ENCODE peak calls at places on chromosomes 1 and 21, in eight cellular contexts. One of them, this sample, is unnamed.

GRCh38 chr1:235722858-235723257 is 73.3 kb upstream of the GNG4 start:
- DNase-seq in cardiac muscle cell: no peak
- DNase-seq in heart left ventricle: no peak
- DNase-seq in body of pancreas: no peak
- DNase-seq in thoracic aorta: no peak
- DNase-seq in IMR-90: no peak
- DNase-seq in GM23338: no peak
- DNase-seq in coronary artery: no peak
- DNase-seq in this sample: no peak

GRCh38 chr1:185645686-185646085 is 88.5 kb upstream of the HMCN1 start:
- DNase-seq in cardiac muscle cell: no peak
- DNase-seq in heart left ventricle: no peak
- DNase-seq in body of pancreas: no peak
- DNase-seq in thoracic aorta: no peak
- DNase-seq in IMR-90: peak; percentile 2
- DNase-seq in GM23338: no peak
- DNase-seq in coronary artery: no peak
- DNase-seq in this sample: no peak

GRCh38 chr1:14095001-14095400 is 395.0 kb downstream of the PRDM2 start:
- DNase-seq in cardiac muscle cell: peak; percentile 46
- DNase-seq in heart left ventricle: no peak
- DNase-seq in body of pancreas: no peak
- DNase-seq in thoracic aorta: no peak
- DNase-seq in IMR-90: no peak
- DNase-seq in GM23338: peak; percentile 81
- DNase-seq in coronary artery: no peak
- DNase-seq in this sample: no peak

GRCh38 chr1:217393901-217394300 is 237.0 kb downstream of the GPATCH2 start:
- DNase-seq in cardiac muscle cell: peak; percentile 58
- DNase-seq in heart left ventricle: no peak
- DNase-seq in body of pancreas: no peak
- DNase-seq in thoracic aorta: no peak
- DNase-seq in IMR-90: no peak
- DNase-seq in GM23338: peak; percentile 30
- DNase-seq in coronary artery: no peak
- DNase-seq in this sample: no peak

GRCh38 chr1:157307491-157307890 is 169.3 kb upstream of the ETV3 start:
- DNase-seq in cardiac muscle cell: no peak
- DNase-seq in heart left ventricle: no peak
- DNase-seq in body of pancreas: no peak
- DNase-seq in thoracic aorta: no peak
- DNase-seq in IMR-90: no peak
- DNase-seq in GM23338: no peak
- DNase-seq in coronary artery: peak; percentile 46
- DNase-seq in this sample: no peak

GRCh38 chr1:208646431-208646830 is 402.2 kb upstream of the PLXNA2 start:
- DNase-seq in cardiac muscle cell: no peak
- DNase-seq in heart left ventricle: no peak
- DNase-seq in body of pancreas: no peak
- DNase-seq in thoracic aorta: no peak
- DNase-seq in IMR-90: no peak
- DNase-seq in GM23338: no peak
- DNase-seq in coronary artery: no peak
- DNase-seq in this sample: no peak

GRCh38 chr1:178490967-178491366 is 5.8 kb downstream of the CLEC20A start:
- DNase-seq in cardiac muscle cell: no peak
- DNase-seq in heart left ventricle: no peak
- DNase-seq in body of pancreas: no peak
- DNase-seq in thoracic aorta: no peak
- DNase-seq in IMR-90: no peak
- DNase-seq in GM23338: no peak
- DNase-seq in coronary artery: no peak
- DNase-seq in this sample: no peak

GRCh38 chr1:85278853-85279314 is 2.5 kb upstream of the BCL10 start:
- DNase-seq in cardiac muscle cell: no peak
- DNase-seq in heart left ventricle: no peak
- DNase-seq in body of pancreas: no peak
- DNase-seq in thoracic aorta: peak; percentile 32
- DNase-seq in IMR-90: peak; percentile 98
- DNase-seq in GM23338: no peak
- DNase-seq in coronary artery: no peak
- DNase-seq in this sample: no peak

GRCh38 chr21:30443226-30443625 is 3.2 kb downstream of the KRTAP15-1 start:
- DNase-seq in cardiac muscle cell: no peak
- DNase-seq in heart left ventricle: no peak
- DNase-seq in body of pancreas: no peak
- DNase-seq in thoracic aorta: no peak
- DNase-seq in IMR-90: no peak
- DNase-seq in GM23338: no peak
- DNase-seq in coronary artery: no peak
- DNase-seq in this sample: no peak

GRCh38 chr1:1307261-1307907 is 346 bp downstream of the ACAP3 start:
- DNase-seq in cardiac muscle cell: peak; percentile 23
- DNase-seq in heart left ventricle: peak; percentile 73
- DNase-seq in body of pancreas: peak; percentile 50
- DNase-seq in thoracic aorta: no peak
- DNase-seq in IMR-90: no peak
- DNase-seq in GM23338: no peak
- DNase-seq in coronary artery: no peak
- DNase-seq in this sample: no peak

GRCh38 chr1:93595266-93595665 is 86.4 kb downstream of the BCAR3 start:
- DNase-seq in cardiac muscle cell: no peak
- DNase-seq in heart left ventricle: no peak
- DNase-seq in body of pancreas: no peak
- DNase-seq in thoracic aorta: no peak
- DNase-seq in IMR-90: peak; percentile 57
- DNase-seq in GM23338: no peak
- DNase-seq in coronary artery: no peak
- DNase-seq in this sample: no peak

GRCh38 chr1:6538958-6539357 is 15.4 kb downstream of the NOL9 start:
- DNase-seq in cardiac muscle cell: no peak
- DNase-seq in heart left ventricle: no peak
- DNase-seq in body of pancreas: no peak
- DNase-seq in thoracic aorta: no peak
- DNase-seq in IMR-90: peak; percentile 83
- DNase-seq in GM23338: no peak
- DNase-seq in coronary artery: no peak
- DNase-seq in this sample: no peak

GRCh38 chr1:67685558-67686271 is 714 bp downstream of the GADD45A start:
- DNase-seq in cardiac muscle cell: peak; percentile 47
- DNase-seq in heart left ventricle: peak; percentile 74
- DNase-seq in body of pancreas: peak; percentile 59
- DNase-seq in thoracic aorta: no peak
- DNase-seq in IMR-90: no peak
- DNase-seq in GM23338: peak; percentile 68
- DNase-seq in coronary artery: peak; percentile 79
- DNase-seq in this sample: peak; percentile 30

GRCh38 chr1:155166373-155167165 is 6.5 kb downstream of the KRTCAP2 start:
- DNase-seq in cardiac muscle cell: no peak
- DNase-seq in heart left ventricle: peak; percentile 90
- DNase-seq in body of pancreas: no peak
- DNase-seq in thoracic aorta: no peak
- DNase-seq in IMR-90: no peak
- DNase-seq in GM23338: peak; percentile 88
- DNase-seq in coronary artery: peak; percentile 72
- DNase-seq in this sample: peak; percentile 84

GRCh38 chr1:7580923-7581753 is 190.0 kb upstream of the VAMP3 start:
- DNase-seq in cardiac muscle cell: no peak
- DNase-seq in heart left ventricle: peak; percentile 31
- DNase-seq in body of pancreas: no peak
- DNase-seq in thoracic aorta: no peak
- DNase-seq in IMR-90: no peak
- DNase-seq in GM23338: no peak
- DNase-seq in coronary artery: no peak
- DNase-seq in this sample: no peak

GRCh38 chr21:26194811-26195251 is 24.3 kb upstream of the APP start:
- DNase-seq in cardiac muscle cell: no peak
- DNase-seq in heart left ventricle: no peak
- DNase-seq in body of pancreas: no peak
- DNase-seq in thoracic aorta: no peak
- DNase-seq in IMR-90: peak; percentile 16
- DNase-seq in GM23338: no peak
- DNase-seq in coronary artery: no peak
- DNase-seq in this sample: no peak

DNA sequence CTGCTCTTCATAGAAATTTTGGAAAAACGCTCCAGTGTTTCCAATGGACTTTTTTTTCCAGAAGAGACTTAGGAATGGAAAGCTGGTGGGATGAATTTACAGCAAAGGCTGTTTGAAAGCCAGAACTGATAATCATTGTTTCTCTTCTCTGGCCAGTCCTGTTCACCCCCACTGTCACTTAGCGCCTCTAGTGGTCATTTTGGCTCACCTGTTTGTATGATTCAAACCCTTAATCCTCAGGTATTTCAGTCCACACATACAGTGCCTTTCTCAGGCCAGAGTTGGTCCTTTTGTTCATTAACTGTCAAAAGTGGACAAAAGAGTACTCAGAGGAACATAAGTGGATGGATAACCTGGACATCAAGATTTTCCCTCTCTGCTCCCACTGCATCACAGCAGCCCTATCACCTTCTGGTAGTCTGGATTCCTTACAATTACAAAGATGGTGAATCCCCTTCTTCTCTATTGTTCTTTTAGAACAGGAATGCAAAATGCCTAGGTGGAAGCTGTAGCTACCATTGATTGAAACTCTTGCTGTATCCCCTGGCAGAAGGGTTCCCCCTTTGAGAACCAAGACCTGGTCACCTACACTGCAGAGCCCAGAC is 177.6 kb upstream of the OLFM3 start:
- DNase-seq in cardiac muscle cell: no peak
- DNase-seq in heart left ventricle: no peak
- DNase-seq in body of pancreas: no peak
- DNase-seq in thoracic aorta: no peak
- DNase-seq in IMR-90: no peak
- DNase-seq in GM23338: peak; percentile 74
- DNase-seq in coronary artery: no peak
- DNase-seq in this sample: peak; percentile 17
- TF ChIP-seq CTCF in cardiac muscle cell: no peak
- TF ChIP-seq CTCF in heart left ventricle: no peak
- TF ChIP-seq CTCF in body of pancreas: peak; percentile 26
- TF ChIP-seq CTCF in thoracic aorta: no peak
- TF ChIP-seq CTCF in IMR-90: no peak
- TF ChIP-seq CTCF in GM23338: peak; percentile 90
- TF ChIP-seq CTCF in coronary artery: no peak
- TF ChIP-seq CTCF in this sample: peak; percentile 50

GRCh38 chr1:150514260-150514659 is 1.3 kb upstream of the FALEC start:
- DNase-seq in cardiac muscle cell: no peak
- DNase-seq in heart left ventricle: no peak
- DNase-seq in body of pancreas: no peak
- DNase-seq in thoracic aorta: no peak
- DNase-seq in IMR-90: no peak
- DNase-seq in GM23338: no peak
- DNase-seq in coronary artery: no peak
- DNase-seq in this sample: no peak

GRCh38 chr1:150511985-150512660 is 3.4 kb upstream of the FALEC start:
- DNase-seq in cardiac muscle cell: no peak
- DNase-seq in heart left ventricle: no peak
- DNase-seq in body of pancreas: no peak
- DNase-seq in thoracic aorta: no peak
- DNase-seq in IMR-90: no peak
- DNase-seq in GM23338: no peak
- DNase-seq in coronary artery: no peak
- DNase-seq in this sample: no peak

GRCh38 chr1:150514913-150515327 is 632 bp upstream of the FALEC start:
- DNase-seq in cardiac muscle cell: no peak
- DNase-seq in heart left ventricle: no peak
- DNase-seq in body of pancreas: no peak
- DNase-seq in thoracic aorta: no peak
- DNase-seq in IMR-90: no peak
- DNase-seq in GM23338: peak; percentile 72
- DNase-seq in coronary artery: no peak
- DNase-seq in this sample: no peak

GRCh38 chr1:150512846-150513245 is 2.7 kb upstream of the FALEC start:
- DNase-seq in cardiac muscle cell: no peak
- DNase-seq in heart left ventricle: no peak
- DNase-seq in body of pancreas: no peak
- DNase-seq in thoracic aorta: no peak
- DNase-seq in IMR-90: no peak
- DNase-seq in GM23338: no peak
- DNase-seq in coronary artery: no peak
- DNase-seq in this sample: no peak

GRCh38 chr1:150513275-150513885 is 2.2 kb upstream of the FALEC start:
- DNase-seq in cardiac muscle cell: no peak
- DNase-seq in heart left ventricle: no peak
- DNase-seq in body of pancreas: no peak
- DNase-seq in thoracic aorta: no peak
- DNase-seq in IMR-90: no peak
- DNase-seq in GM23338: no peak
- DNase-seq in coronary artery: no peak
- DNase-seq in this sample: no peak
- TF ChIP-seq CTCF in cardiac muscle cell: no peak
- TF ChIP-seq CTCF in heart left ventricle: no peak
- TF ChIP-seq CTCF in body of pancreas: no peak
- TF ChIP-seq CTCF in thoracic aorta: no peak
- TF ChIP-seq CTCF in IMR-90: no peak
- TF ChIP-seq CTCF in GM23338: no peak
- TF ChIP-seq CTCF in coronary artery: no peak
- TF ChIP-seq CTCF in this sample: no peak

DNA sequence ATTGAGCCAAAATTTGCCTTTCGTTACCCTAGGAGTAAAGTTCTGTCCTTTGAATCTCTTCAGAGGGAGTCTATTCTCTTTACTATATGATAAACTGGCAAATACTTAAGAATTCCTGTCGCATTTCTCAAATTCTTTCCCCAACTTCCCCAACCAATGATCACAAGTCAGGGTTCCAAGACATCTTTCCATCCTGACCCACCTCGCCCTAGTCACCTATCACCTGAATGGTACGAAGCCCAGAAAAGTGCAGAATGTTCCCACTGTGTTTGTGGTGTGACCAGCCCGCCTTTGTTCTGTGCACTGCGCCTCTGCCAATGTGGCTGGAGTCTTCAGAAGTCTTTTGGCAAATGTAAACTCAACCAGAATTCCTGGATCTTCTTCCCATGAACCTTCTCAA is 132.5 kb downstream of the RNF220 start:
- DNase-seq in cardiac muscle cell: no peak
- DNase-seq in heart left ventricle: no peak
- DNase-seq in body of pancreas: no peak
- DNase-seq in thoracic aorta: no peak
- DNase-seq in IMR-90: no peak
- DNase-seq in GM23338: peak; percentile 65
- DNase-seq in coronary artery: no peak
- DNase-seq in this sample: no peak
- TF ChIP-seq CTCF in cardiac muscle cell: no peak
- TF ChIP-seq CTCF in heart left ventricle: no peak
- TF ChIP-seq CTCF in body of pancreas: no peak
- TF ChIP-seq CTCF in thoracic aorta: no peak
- TF ChIP-seq CTCF in IMR-90: no peak
- TF ChIP-seq CTCF in GM23338: no peak
- TF ChIP-seq CTCF in coronary artery: no peak
- TF ChIP-seq CTCF in this sample: no peak

DNA sequence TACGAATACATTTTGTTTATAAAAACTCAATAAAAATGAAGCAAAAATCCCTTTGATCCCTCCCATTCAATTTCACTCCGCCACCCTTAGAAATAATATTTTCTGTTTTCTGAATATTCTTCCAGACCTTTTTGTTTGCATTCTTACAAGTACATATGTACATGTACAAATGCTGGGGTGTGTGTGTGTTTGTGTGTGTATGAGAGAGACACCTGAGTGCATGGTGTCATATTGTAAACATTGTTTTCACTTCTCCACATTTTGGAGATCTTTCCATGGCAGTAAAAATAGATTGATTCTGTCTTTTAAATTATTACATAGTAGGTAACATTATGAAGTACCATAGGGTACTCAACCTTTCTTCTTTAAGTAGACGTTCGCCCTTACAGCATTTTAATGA is 1.2 kb upstream of the MPC2 start:
- DNase-seq in cardiac muscle cell: peak; percentile 4
- DNase-seq in heart left ventricle: no peak
- DNase-seq in body of pancreas: no peak
- DNase-seq in thoracic aorta: no peak
- DNase-seq in IMR-90: no peak
- DNase-seq in GM23338: no peak
- DNase-seq in coronary artery: no peak
- DNase-seq in this sample: no peak
- TF ChIP-seq CTCF in cardiac muscle cell: no peak
- TF ChIP-seq CTCF in heart left ventricle: no peak
- TF ChIP-seq CTCF in body of pancreas: no peak
- TF ChIP-seq CTCF in thoracic aorta: no peak
- TF ChIP-seq CTCF in IMR-90: no peak
- TF ChIP-seq CTCF in GM23338: no peak
- TF ChIP-seq CTCF in coronary artery: no peak
- TF ChIP-seq CTCF in this sample: no peak

This sample was measured in endothelial cell.